ENCODE peak calls at places on chromosome 18, in six cellular contexts. Z is NCI-H2171 treated with DMSO at 0.1 percent for 48 hours, W is GM10248, R is fibroblast of lung, G is nucleus accumbens, M is activated gamma-delta T cell treated with Interleukin-2 at 50 U/mL for 16 hours. J is an unnamed sample.

GRCh38 chr18:48391863-48392262 is 17.3 kb downstream of the ZBTB7C start:
- DNase-seq in Z (no peak), W (no peak), R (no peak), G (peak; percentile 14), M (no peak), J (no peak)

GRCh38 chr18:5155907-5156287 is 41.2 kb downstream of the AKAIN1 start:
- DNase-seq in Z (no peak), W (no peak), R (no peak), G (no peak), M (no peak), J (no peak)

GRCh38 chr18:24368749-24369148 is 28.9 kb downstream of the OSBPL1A start:
- DNase-seq in Z (no peak), W (no peak), R (no peak), G (no peak), M (no peak), J (no peak)

GRCh38 chr18:72174972-72175649 is 369.0 kb downstream of the CBLN2 start:
- DNase-seq in Z (no peak), W (no peak), R (no peak), G (no peak), M (no peak), J (no peak)

GRCh38 chr18:36064027-36064808 is 3.1 kb downstream of the RPRD1A start:
- DNase-seq in Z (no peak), W (no peak), R (no peak), G (no peak), M (no peak), J (no peak)

GRCh38 chr18:63339920-63340484 is 20.4 kb upstream of the BCL2 start:
- DNase-seq in Z (peak; percentile 16), W (no peak), R (peak; percentile 19), G (no peak), M (peak; percentile 34), J (no peak)

GRCh38 chr18:10202947-10203346 is 251.5 kb upstream of the APCDD1 start:
- DNase-seq in Z (no peak), W (no peak), R (no peak), G (no peak), M (no peak), J (no peak)

GRCh38 chr18:32576296-32576916 is 105.7 kb upstream of the GAREM1 start:
- DNase-seq in Z (no peak), W (no peak), R (peak; percentile 20), G (peak; percentile 19), M (no peak), J (no peak)

GRCh38 chr18:2302628-2303516 is 268.4 kb downstream of the METTL4 start:
- DNase-seq in Z (no peak), W (no peak), R (peak; percentile 77), G (no peak), M (no peak), J (no peak)

GRCh38 chr18:3262234-3263171 is 570 bp downstream of the MYL12B start:
- DNase-seq in Z (peak; percentile 10), W (no peak), R (peak; percentile 50), G (no peak), M (peak; percentile 25), J (no peak)

GRCh38 chr18:67282796-67283195 is 233.7 kb downstream of the DSEL start:
- DNase-seq in Z (no peak), W (no peak), R (peak; percentile 10), G (no peak), M (no peak), J (peak; percentile 60)

GRCh38 chr18:46497129-46497528 is 159.9 kb downstream of the LOXHD1 start:
- DNase-seq in Z (no peak), W (no peak), R (peak; percentile 14), G (no peak), M (no peak), J (no peak)

J was measured in GM04503.